ENCODE peak calls at places on chromosomes 5 and 9, in six cellular contexts. L, K, T, Z, D and X are unnamed samples.

GRCh38 chr9:132268725-132269352 is 85.9 kb downstream of the SETX start:
- DNase-seq in T (peak; percentile 48), D (peak; percentile 55), L (peak; percentile 58), Z (peak; percentile 41), K (peak; percentile 68), X (peak; percentile 11)

GRCh38 chr9:19375536-19375935 is 4.5 kb downstream of the RPS6 start:
- DNase-seq in K (no peak), D (no peak), T (peak; percentile 51), Z (no peak), L (peak; percentile 46), X (no peak)

GRCh38 chr9:107208121-107208520 is 75.0 kb upstream of the RAD23B start:
- DNase-seq in D (no peak), L (peak; percentile 35), T (peak; percentile 66), Z (no peak), K (no peak), X (no peak)

GRCh38 chr9:86675805-86676204 is 271.5 kb downstream of the GAS1 start:
- DNase-seq in D (no peak), Z (no peak), T (no peak), L (no peak), K (no peak), X (no peak)

GRCh38 chr5:72085319-72085718 is 22.0 kb upstream of the MAP1B start:
- DNase-seq in K (no peak), T (no peak), D (no peak), L (no peak), Z (no peak), X (no peak)

GRCh38 chr5:113513384-113514262 is at the start of gene YTHDC2:
- DNase-seq in K (peak; percentile 90), L (peak; percentile 84), Z (peak; percentile 83), T (peak; percentile 83), D (peak; percentile 77), X (peak; percentile 87)

GRCh38 chr5:135075621-135076585 is 41.9 kb upstream of the PITX1 start:
- DNase-seq in Z (no peak), T (peak; percentile 83), L (no peak), D (no peak), K (no peak), X (no peak)

GRCh38 chr9:26066237-26066636 is 388.0 kb upstream of the TUSC1 start:
- DNase-seq in K (no peak), D (no peak), Z (no peak), T (no peak), L (no peak), X (no peak)

GRCh38 chr9:20286154-20286553 is 336.1 kb downstream of the MLLT3 start:
- DNase-seq in T (no peak), L (no peak), D (no peak), Z (no peak), K (no peak), X (no peak)

GRCh38 chr9:89498845-89499480 is 1.1 kb upstream of the SEMA4D start:
- DNase-seq in T (no peak), K (no peak), L (no peak), D (no peak), Z (no peak), X (no peak)